ENCODE peak calls at places on chromosomes 4 and X, in nine cellular contexts. F is A673, L is brain microvascular endothelial cell, N is epithelial cell of esophagus, U is GM23338, P is suprapubic skin, O is cardiac fibroblast, B is hepatocyte, C is endothelial cell. K is an unnamed sample.

GRCh38 chr4:153465583-153465921 is 608 bp upstream of the TMEM131L start:
- DNase-seq in O (peak; percentile 64), U (peak; percentile 63), F (peak; percentile 57), P (no peak), N (peak; percentile 48), L (peak; percentile 70), C (peak; percentile 69), B (peak; percentile 60), K (no peak)

GRCh38 chr4:1081689-1082040 is 31.7 kb downstream of the RNF212 start:
- DNase-seq in U (no peak), B (no peak), C (no peak), N (no peak), L (no peak), F (no peak), P (peak; percentile 44), O (peak; percentile 59), K (no peak)

GRCh38 chr4:2934077-2934812 is 29.0 kb downstream of the NOP14 start:
- DNase-seq in N (peak; percentile 53), P (peak; percentile 87), L (peak; percentile 38), F (peak; percentile 36), O (peak; percentile 63), U (peak; percentile 51), C (peak; percentile 48), B (peak; percentile 63), K (peak; percentile 76)

GRCh38 chr4:2535386-2536192 is 858 bp upstream of the FAM193A start:
- DNase-seq in F (peak; percentile 64), L (no peak), U (peak; percentile 75), O (peak; percentile 35), C (peak; percentile 62), N (peak; percentile 30), P (peak; percentile 84), B (peak; percentile 63), K (peak; percentile 90)

GRCh38 chr4:1024882-1025552 is 13.6 kb downstream of the FGFRL1 start:
- DNase-seq in P (no peak), C (no peak), N (no peak), U (no peak), B (no peak), F (no peak), L (no peak), O (no peak), K (no peak)

GRCh38 chrX:68834371-68835103 is 5.7 kb downstream of the EFNB1 start:
- DNase-seq in F (no peak), N (no peak), C (no peak), P (peak; percentile 38), L (no peak), B (no peak), U (no peak), O (no peak), K (no peak)

GRCh38 chr4:156931267-156931666 is 40.3 kb downstream of the PDGFC start:
- DNase-seq in N (peak; percentile 96), P (no peak), U (no peak), C (no peak), O (peak; percentile 93), L (peak; percentile 76), F (peak; percentile 82), B (peak; percentile 26), K (no peak)

GRCh38 chr4:48403779-48404178 is 62.5 kb downstream of the SLAIN2 start:
- DNase-seq in O (no peak), N (no peak), F (no peak), U (no peak), P (no peak), B (no peak), C (no peak), L (no peak), K (no peak)

GRCh38 chr4:159096434-159096833 is 6.4 kb upstream of the RAPGEF2 start:
- DNase-seq in U (no peak), L (no peak), P (no peak), B (no peak), F (no peak), O (peak; percentile 11), C (no peak), N (no peak), K (no peak)

GRCh38 chr4:56132835-56133234 is 184.1 kb downstream of the CEP135 start:
- DNase-seq in C (no peak), P (no peak), N (no peak), F (no peak), L (no peak), O (no peak), U (no peak), B (no peak), K (no peak)

GRCh38 chr4:48403358-48403757 is 62.0 kb downstream of the SLAIN2 start:
- DNase-seq in U (no peak), F (no peak), B (no peak), O (no peak), N (no peak), C (no peak), P (peak; percentile 68), L (no peak), K (no peak)

GRCh38 chr4:22458112-22458511 is 57.8 kb downstream of the ADGRA3 start:
- DNase-seq in C (no peak), O (no peak), B (peak; percentile 25), P (no peak), F (no peak), N (peak; percentile 41), L (no peak), U (no peak), K (no peak)

GRCh38 chrX:108131471-108131870 is 39.9 kb downstream of the ATG4A start:
- DNase-seq in C (no peak), N (peak; percentile 57), U (no peak), O (peak; percentile 58), B (no peak), F (no peak), P (no peak), L (peak; percentile 45), K (no peak)

GRCh38 chrX:31661280-31661679 is 589.4 kb upstream of the FTHL17 start:
- DNase-seq in C (no peak), F (no peak), U (no peak), O (no peak), N (no peak), B (no peak), P (no peak), L (no peak), K (no peak)

GRCh38 chrX:31652651-31653050 is 580.8 kb upstream of the FTHL17 start:
- DNase-seq in P (no peak), B (no peak), U (no peak), O (no peak), C (no peak), N (no peak), F (no peak), L (no peak), K (no peak)

GRCh38 chrX:31658360-31658759 is 586.5 kb upstream of the FTHL17 start:
- DNase-seq in P (no peak), U (peak; percentile 24), N (peak; percentile 14), L (no peak), F (peak; percentile 55), B (peak; percentile 22), C (no peak), O (peak; percentile 43), K (no peak)

GRCh38 chrX:31653395-31653794 is 581.6 kb upstream of the FTHL17 start:
- DNase-seq in N (no peak), C (no peak), F (no peak), L (no peak), U (no peak), P (no peak), O (no peak), B (no peak), K (no peak)

DNA sequence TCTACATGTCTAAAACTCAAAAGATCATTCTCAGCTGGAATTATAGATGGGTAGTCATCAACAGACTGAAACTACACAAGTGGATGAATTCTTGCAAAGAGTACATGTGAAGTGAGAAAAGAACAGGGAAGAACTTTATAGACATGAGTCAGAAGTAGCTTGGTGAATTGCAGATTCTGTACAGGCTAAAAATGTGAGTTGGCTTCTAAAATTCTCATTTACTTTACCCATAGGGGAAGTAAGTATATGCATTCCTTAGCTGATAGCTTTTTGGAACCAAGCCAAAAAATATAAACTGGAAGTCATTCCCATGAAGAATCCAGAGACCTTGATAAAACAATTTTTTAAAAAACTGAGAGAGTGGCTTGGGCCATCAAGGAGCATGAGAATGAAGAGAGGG is 584.2 kb upstream of the FTHL17 start:
- DNase-seq in L (peak; percentile 6), O (peak; percentile 43), F (no peak), U (no peak), B (no peak), C (no peak), P (no peak), N (peak; percentile 13), K (no peak)
- TF ChIP-seq CTCF in L (no peak), O (no peak), F (no peak), U (no peak), B (no peak), C (no peak), P (no peak), N (no peak), K (no peak)

DNA sequence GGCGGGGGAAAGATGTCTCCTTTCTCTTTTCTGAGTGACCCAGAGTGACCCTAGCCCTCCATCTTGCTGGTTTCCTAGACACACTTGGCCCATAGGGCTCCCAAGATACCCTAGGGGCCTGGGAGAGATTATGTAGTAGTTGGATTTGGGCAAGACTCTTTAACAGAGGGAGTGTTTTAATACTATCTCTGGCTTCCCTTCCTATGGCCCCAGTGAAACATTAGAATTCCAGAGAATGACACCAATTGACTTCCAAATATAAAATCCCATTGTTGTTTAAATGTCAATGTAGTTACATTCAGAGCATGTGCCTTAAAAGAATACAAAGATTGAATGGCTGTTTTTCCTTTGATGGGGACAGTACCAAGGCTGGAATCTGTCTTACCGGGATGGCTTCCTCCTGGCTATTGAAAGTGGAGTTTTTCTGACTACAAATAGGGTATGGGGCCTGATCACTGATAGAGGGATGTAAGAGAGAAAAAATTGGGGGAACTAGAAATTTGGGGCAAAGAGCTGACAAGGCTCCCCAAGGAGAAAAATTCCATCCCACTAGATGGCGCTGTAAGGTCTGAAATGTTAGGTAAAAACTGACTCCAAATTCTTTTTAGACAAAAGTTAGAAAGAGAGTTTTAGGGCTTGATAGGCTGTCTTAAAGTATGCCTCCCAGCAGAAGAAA is 10.7 kb downstream of the TENT5D start:
- DNase-seq in B (no peak), F (peak; percentile 18), U (peak; percentile 40), O (peak; percentile 3), N (peak; percentile 2), P (no peak), C (no peak), L (no peak), K (no peak)
- TF ChIP-seq CTCF in B (no peak), F (peak; percentile 48), U (peak; percentile 50), O (no peak), N (no peak), P (no peak), C (peak; percentile 21), L (no peak), K (peak; percentile 28)

GRCh38 chr4:168864831-168865541 is 145.1 kb downstream of the CBR4 start:
- DNase-seq in N (no peak), U (peak; percentile 70), P (no peak), B (no peak), L (no peak), O (peak; percentile 55), C (no peak), F (no peak), K (no peak)
- TF ChIP-seq CTCF in N (no peak), U (peak; percentile 53), P (no peak), B (peak; percentile 21), L (peak; percentile 63), O (peak; percentile 38), C (no peak), F (peak; percentile 32), K (peak; percentile 66)

DNA sequence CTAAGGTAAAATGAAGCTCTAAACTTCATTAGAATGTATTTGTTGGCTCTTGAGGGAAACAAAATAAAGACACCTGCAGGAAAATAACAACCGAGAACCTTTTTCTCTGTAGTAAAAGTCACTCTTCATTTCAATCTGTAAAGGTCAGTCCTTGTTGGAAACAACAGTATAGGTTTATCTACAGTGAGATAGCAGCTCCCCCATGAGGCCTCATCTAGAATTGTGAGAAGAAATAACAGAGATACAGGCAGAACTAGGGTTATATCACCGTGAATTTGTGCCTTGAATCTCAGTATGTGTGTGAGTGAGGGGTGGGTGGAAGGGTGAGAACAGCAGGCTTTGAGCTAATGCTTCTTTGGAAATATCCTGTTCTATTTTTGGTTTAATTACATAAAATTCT is 107.8 kb upstream of the FMR1 start:
- DNase-seq in U (peak; percentile 50), O (peak; percentile 1), F (peak; percentile 26), P (no peak), B (peak; percentile 28), L (no peak), N (peak; percentile 21), C (peak; percentile 3), K (no peak)
- TF ChIP-seq CTCF in U (peak; percentile 58), O (no peak), F (peak; percentile 61), P (no peak), B (peak; percentile 57), L (no peak), N (peak; percentile 37), C (no peak), K (peak; percentile 73)